ENCODE peak calls at places on chromosomes 16 and 17, in four cellular contexts. One of them, this sample, is unnamed.

GRCh38 chr17:32277284-32277683 is 11.7 kb downstream of the RHBDL3 start:
- DNase-seq in K562: no peak
- DNase-seq in HEK293T: no peak
- DNase-seq in HepG2: no peak
- DNase-seq in this sample: no peak

GRCh38 chr17:73498176-73498575 is 146.1 kb downstream of the SDK2 start:
- DNase-seq in K562: no peak
- DNase-seq in HEK293T: no peak
- DNase-seq in HepG2: no peak
- DNase-seq in this sample: no peak

GRCh38 chr17:1315891-1316403 is 36.5 kb downstream of the TRARG1 start:
- DNase-seq in K562: no peak
- DNase-seq in HEK293T: peak
- DNase-seq in HepG2: no peak
- DNase-seq in this sample: no peak

GRCh38 chr16:27399969-27400368 is 2.0 kb upstream of the IL21R start:
- DNase-seq in K562: no peak
- DNase-seq in HEK293T: no peak
- DNase-seq in HepG2: no peak
- DNase-seq in this sample: no peak

GRCh38 chr17:27940503-27940902 is 47.3 kb upstream of the LYRM9 start:
- DNase-seq in K562: no peak
- DNase-seq in HEK293T: no peak
- DNase-seq in HepG2: no peak
- DNase-seq in this sample: no peak

GRCh38 chr16:66408181-66409048 is 18.7 kb upstream of the BEAN1 start:
- DNase-seq in K562: no peak
- DNase-seq in HEK293T: no peak
- DNase-seq in HepG2: peak
- DNase-seq in this sample: no peak

GRCh38 chr16:23089111-23089510 is 60.1 kb downstream of the USP31 start:
- DNase-seq in K562: no peak
- DNase-seq in HEK293T: no peak
- DNase-seq in HepG2: no peak
- DNase-seq in this sample: no peak

GRCh38 chr17:35849469-35850348 is 19.0 kb downstream of the HEATR9 start:
- DNase-seq in K562: peak
- DNase-seq in HEK293T: peak
- DNase-seq in HepG2: peak
- DNase-seq in this sample: peak

GRCh38 chr17:21371511-21372081 is 4.6 kb upstream of the KCNJ12 start:
- DNase-seq in K562: no peak
- DNase-seq in HEK293T: no peak
- DNase-seq in HepG2: no peak
- DNase-seq in this sample: no peak

GRCh38 chr16:82192665-82193064 is 22.6 kb upstream of the MPHOSPH6 start:
- DNase-seq in K562: no peak
- DNase-seq in HEK293T: no peak
- DNase-seq in HepG2: no peak
- DNase-seq in this sample: no peak
- TF ChIP-seq FOXK2 in K562: no peak
- TF ChIP-seq FOXK2 in HEK293T: no peak
- TF ChIP-seq FOXK2 in HepG2: no peak
- TF ChIP-seq FOXK2 in this sample: no peak

DNA sequence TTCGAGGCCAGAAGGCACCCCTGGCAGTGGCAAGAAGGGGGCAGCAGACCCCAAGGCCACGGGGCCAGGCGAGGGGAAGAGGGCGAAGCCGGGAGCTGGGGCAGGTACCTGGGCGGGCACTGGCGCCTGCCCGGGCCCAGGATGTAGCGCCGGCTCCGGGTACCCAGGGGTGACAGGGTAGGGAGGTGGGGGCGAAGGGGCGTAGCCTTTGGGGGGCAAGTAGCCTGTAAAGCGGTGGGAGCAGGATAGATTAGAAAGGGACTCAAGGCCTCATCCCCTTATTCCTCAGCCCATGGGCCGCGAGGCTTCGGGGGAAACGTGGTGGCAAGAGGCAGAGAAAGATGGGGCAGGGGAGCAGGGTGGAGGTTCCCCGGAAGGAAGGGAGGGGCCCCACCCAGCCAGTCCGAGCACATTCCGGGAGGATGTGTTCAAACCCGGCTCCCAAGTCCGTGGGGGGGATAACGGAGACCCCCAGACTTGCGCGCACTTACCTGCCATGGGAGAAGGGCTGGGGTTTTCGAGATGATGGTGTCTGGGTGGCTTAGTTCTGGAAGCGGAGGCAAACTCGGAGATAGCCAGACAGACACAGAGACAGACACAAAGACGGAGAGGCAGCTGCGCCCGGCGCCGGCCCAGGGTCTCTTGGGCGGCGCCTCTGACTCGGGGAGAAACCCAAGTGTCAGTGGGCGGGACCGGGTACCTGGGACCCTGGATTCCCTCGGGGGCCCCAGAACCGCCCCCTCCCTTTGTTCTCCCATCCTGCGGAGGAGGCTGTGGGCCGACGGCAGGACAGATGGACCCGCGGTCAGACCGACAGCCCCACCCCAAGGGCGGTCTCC is 493 bp downstream of the PLSCR3 start:
- DNase-seq in K562: peak
- DNase-seq in HEK293T: no peak
- DNase-seq in HepG2: no peak
- DNase-seq in this sample: no peak
- TF ChIP-seq FOXK2 in K562: no peak
- TF ChIP-seq FOXK2 in HEK293T: no peak
- TF ChIP-seq FOXK2 in HepG2: no peak
- TF ChIP-seq FOXK2 in this sample: no peak

DNA sequence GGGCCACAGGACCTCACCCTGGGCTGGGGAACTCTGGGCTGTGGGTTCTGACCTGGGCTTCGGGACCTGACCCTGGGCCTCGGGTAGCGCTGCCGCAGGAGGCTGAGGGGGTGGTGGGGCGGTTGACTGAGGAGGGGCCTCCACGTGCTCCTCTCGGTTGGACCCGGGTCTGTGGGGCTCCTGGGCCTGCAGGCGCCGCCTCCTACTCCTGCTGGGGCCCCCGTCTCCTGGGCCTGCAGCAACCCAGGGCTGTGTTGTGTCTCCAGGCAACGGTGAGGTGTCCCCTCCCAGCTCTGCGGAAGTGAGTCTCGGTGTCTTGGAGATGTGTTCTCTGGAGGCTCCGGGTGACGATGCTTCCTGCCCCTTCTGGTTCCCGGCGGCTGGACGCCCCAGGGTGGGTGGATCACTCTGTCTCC is 41.5 kb upstream of the GNG13 start:
- DNase-seq in K562: peak
- DNase-seq in HEK293T: no peak
- DNase-seq in HepG2: no peak
- DNase-seq in this sample: no peak
- TF ChIP-seq FOXK2 in K562: no peak
- TF ChIP-seq FOXK2 in HEK293T: no peak
- TF ChIP-seq FOXK2 in HepG2: no peak
- TF ChIP-seq FOXK2 in this sample: no peak

GRCh38 chr17:2396192-2396567 is 4.7 kb downstream of the MNT start:
- DNase-seq in K562: no peak
- DNase-seq in HEK293T: no peak
- DNase-seq in HepG2: no peak
- DNase-seq in this sample: no peak
- TF ChIP-seq FOXK2 in K562: no peak
- TF ChIP-seq FOXK2 in HEK293T: no peak
- TF ChIP-seq FOXK2 in HepG2: no peak
- TF ChIP-seq FOXK2 in this sample: no peak

DNA sequence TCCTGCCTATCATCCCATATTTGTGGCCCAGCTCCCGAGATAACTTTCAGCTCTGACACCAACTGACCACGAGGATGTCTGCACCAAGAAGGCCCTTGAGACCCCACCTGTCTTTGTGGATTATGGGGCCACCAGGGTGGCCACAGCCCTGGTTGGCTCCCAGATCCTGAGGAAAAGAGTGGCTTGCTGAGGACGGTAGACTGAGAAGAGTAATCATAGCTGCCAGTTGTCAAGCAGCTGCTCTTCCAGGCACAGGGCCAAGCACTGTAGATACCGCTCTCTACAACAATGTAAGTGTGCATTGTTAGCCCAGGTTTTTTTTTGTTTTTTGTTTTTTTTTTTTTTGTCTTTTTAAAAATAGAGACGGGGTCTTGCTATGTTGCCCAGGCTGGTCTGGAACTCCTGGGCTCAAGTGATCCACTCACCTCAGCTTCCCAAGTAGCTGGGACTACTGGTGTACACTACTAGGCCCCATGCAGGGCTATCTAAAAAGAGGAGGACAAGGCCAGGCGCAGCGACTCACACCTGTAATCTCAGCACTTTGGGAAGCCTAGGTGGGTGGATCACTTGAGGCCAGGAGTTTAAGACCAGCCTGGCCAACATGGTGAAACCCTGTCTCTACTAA is 9.6 kb downstream of the ZNF205 start:
- DNase-seq in K562: no peak
- DNase-seq in HEK293T: no peak
- DNase-seq in HepG2: no peak
- DNase-seq in this sample: no peak
- TF ChIP-seq FOXK2 in K562: no peak
- TF ChIP-seq FOXK2 in HEK293T: no peak
- TF ChIP-seq FOXK2 in HepG2: no peak
- TF ChIP-seq FOXK2 in this sample: no peak

GRCh38 chr16:78434401-78434800 is 334.9 kb downstream of the WWOX start:
- DNase-seq in K562: no peak
- DNase-seq in HEK293T: no peak
- DNase-seq in HepG2: no peak
- DNase-seq in this sample: no peak
- TF ChIP-seq FOXK2 in K562: no peak
- TF ChIP-seq FOXK2 in HEK293T: no peak
- TF ChIP-seq FOXK2 in HepG2: no peak
- TF ChIP-seq FOXK2 in this sample: no peak